ENCODE peak calls at places on chromosome 6, in seven cellular contexts. V is HFFc6; O is endothelial cell; P is CD4-positive, alpha-beta T cell; Y is coronary artery; D is fibroblast of lung; W is ovary. S is an unnamed sample.

GRCh38 chr6:155701342-155701741 is 245.7 kb upstream of the NOX3 start:
- DNase-seq in O (no peak), V (no peak), D (no peak), P (no peak), Y (no peak), W (no peak), S (no peak)

GRCh38 chr6:127691147-127691546 is 114.2 kb downstream of the C6orf58 start:
- DNase-seq in W (no peak), V (no peak), O (no peak), P (no peak), D (no peak), Y (no peak), S (no peak)

GRCh38 chr6:41682056-41682477 is 43.8 kb downstream of the MDFI start:
- DNase-seq in Y (peak; percentile 89), V (peak; percentile 75), W (peak; percentile 88), D (peak; percentile 86), O (peak; percentile 96), P (peak; percentile 56), S (peak; percentile 92)

GRCh38 chr6:26183581-26184408 is 96.6 kb downstream of the HFE start:
- DNase-seq in W (peak; percentile 70), O (peak; percentile 49), P (peak; percentile 20), V (peak; percentile 43), D (peak; percentile 95), Y (peak; percentile 81), S (peak; percentile 65)

GRCh38 chr6:145112711-145113148 is 622.6 kb downstream of the EPM2A start:
- DNase-seq in P (no peak), Y (no peak), O (no peak), D (no peak), V (peak; percentile 4), W (no peak), S (no peak)

GRCh38 chr6:32816746-32817204 is at the start of gene HLA-DOB:
- DNase-seq in Y (no peak), V (peak; percentile 17), W (no peak), D (peak; percentile 8), O (no peak), P (no peak), S (peak; percentile 80)

GRCh38 chr6:35497571-35498406 is 910 bp upstream of the TEAD3 start:
- DNase-seq in V (peak; percentile 27), Y (peak; percentile 84), P (peak; percentile 4), D (peak; percentile 92), O (peak; percentile 46), W (peak; percentile 87), S (peak; percentile 67)

GRCh38 chr6:52574709-52575489 is 2.0 kb downstream of the TRAM2 start:
- DNase-seq in P (peak; percentile 43), V (peak; percentile 73), O (no peak), W (no peak), Y (no peak), D (peak; percentile 67), S (peak; percentile 76)

GRCh38 chr6:158361961-158362634 is 49.8 kb downstream of the TULP4 start:
- DNase-seq in O (no peak), W (no peak), D (peak; percentile 19), Y (no peak), V (peak; percentile 55), P (no peak), S (no peak)

GRCh38 chr6:44386929-44387345 is 569 bp upstream of the CDC5L start:
- DNase-seq in P (no peak), D (no peak), W (no peak), V (peak; percentile 37), O (no peak), Y (no peak), S (peak; percentile 31)

GRCh38 chr6:33771342-33772113 is 17.4 kb downstream of the LEMD2 start:
- DNase-seq in Y (peak; percentile 83), D (peak; percentile 86), W (peak; percentile 78), P (peak; percentile 40), O (peak; percentile 84), V (peak; percentile 97), S (peak; percentile 89)

GRCh38 chr6:32118782-32119628 is 9.0 kb downstream of the ATF6B start:
- DNase-seq in V (peak; percentile 87), Y (no peak), W (peak; percentile 89), D (peak; percentile 88), O (peak; percentile 85), P (peak; percentile 57), S (peak; percentile 87)

GRCh38 chr6:35811699-35811995 is 6.5 kb downstream of the LHFPL5 start:
- DNase-seq in D (no peak), P (no peak), W (no peak), Y (no peak), V (no peak), O (no peak), S (no peak)

GRCh38 chr6:134920422-134920821 is 29.5 kb downstream of the ALDH8A1 start:
- DNase-seq in W (no peak), P (no peak), Y (no peak), V (no peak), O (no peak), D (no peak), S (no peak)

GRCh38 chr6:44211284-44211683 is 5.4 kb upstream of the MYMX start:
- DNase-seq in Y (no peak), O (no peak), D (no peak), V (no peak), W (no peak), P (no peak), S (no peak)

GRCh38 chr6:77178821-77179220 is 284.5 kb downstream of the HTR1B start:
- DNase-seq in D (no peak), W (no peak), O (no peak), V (peak; percentile 73), Y (no peak), P (no peak), S (no peak)

GRCh38 chr6:138025528-138025941 is 81.7 kb downstream of the PERP start:
- DNase-seq in D (no peak), V (no peak), W (no peak), O (no peak), Y (no peak), P (no peak), S (no peak)

GRCh38 chr6:113875470-113875869 is 18.3 kb downstream of the MARCKS start:
- DNase-seq in W (no peak), Y (no peak), P (no peak), V (peak; percentile 38), D (peak; percentile 49), O (no peak), S (no peak)

GRCh38 chr6:82363368-82364086 is at the start of gene TPBG:
- DNase-seq in D (peak; percentile 56), P (no peak), V (peak; percentile 69), O (peak; percentile 70), W (peak; percentile 38), Y (peak; percentile 75), S (peak; percentile 59)

GRCh38 chr6:7419065-7419464 is 29.5 kb downstream of the RIOK1 start:
- DNase-seq in Y (no peak), V (peak; percentile 13), D (peak; percentile 34), P (no peak), W (no peak), O (no peak), S (no peak)

GRCh38 chr6:112178846-112179245 is 75.5 kb downstream of the LAMA4 start:
- DNase-seq in O (no peak), D (no peak), W (no peak), Y (no peak), P (no peak), V (no peak), S (no peak)

GRCh38 chr6:5510734-5511133 is 249.4 kb downstream of the FARS2 start:
- DNase-seq in Y (no peak), D (no peak), V (no peak), O (no peak), P (no peak), W (no peak), S (no peak)

GRCh38 chr6:30463651-30464618 is 25.4 kb upstream of the HLA-E start:
- DNase-seq in Y (peak; percentile 70), V (peak; percentile 70), O (no peak), D (peak; percentile 58), W (no peak), P (peak; percentile 34), S (peak; percentile 34)

GRCh38 chr6:34152042-34152524 is 6.2 kb upstream of the GRM4 start:
- DNase-seq in V (no peak), D (no peak), O (no peak), W (no peak), P (no peak), Y (no peak), S (no peak)

GRCh38 chr6:4103929-4104328 is 25.0 kb upstream of the FAM217A start:
- DNase-seq in O (no peak), P (no peak), V (no peak), D (no peak), Y (no peak), W (no peak), S (no peak)

GRCh38 chr6:57190140-57190539 is 18.0 kb downstream of the BAG2 start:
- DNase-seq in O (no peak), D (peak; percentile 81), Y (no peak), P (no peak), V (peak; percentile 37), W (no peak), S (no peak)

DNA sequence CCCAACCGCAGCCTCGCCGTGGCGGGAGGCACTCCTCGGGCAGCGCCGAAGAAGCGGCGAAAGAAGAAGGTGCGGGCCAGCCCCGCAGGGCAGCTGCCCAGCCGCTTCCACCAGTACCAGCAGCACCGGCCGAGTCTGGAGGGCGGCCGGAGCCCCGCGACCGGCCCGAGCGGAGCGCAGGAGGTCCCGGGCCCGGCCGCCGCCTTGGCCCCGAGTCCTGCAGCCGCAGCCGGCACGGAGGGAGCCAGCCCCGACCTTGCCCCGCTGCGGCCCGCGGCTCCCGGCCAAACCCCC is 525 bp downstream of the PNRC1 start:
- DNase-seq in V (no peak), Y (no peak), W (no peak), O (no peak), P (no peak), D (no peak), S (no peak)
- TF ChIP-seq CTCF in V (peak; percentile 48), Y (no peak), W (no peak), O (no peak), P (no peak), D (no peak), S (no peak)

GRCh38 chr6:166512567-166512966 is 73.9 kb downstream of the RAMACL start:
- DNase-seq in P (peak; percentile 26), D (no peak), V (no peak), W (no peak), O (no peak), Y (no peak), S (peak; percentile 63)
- TF ChIP-seq CTCF in P (no peak), D (no peak), V (peak; percentile 10), W (no peak), O (no peak), Y (no peak), S (no peak)

DNA sequence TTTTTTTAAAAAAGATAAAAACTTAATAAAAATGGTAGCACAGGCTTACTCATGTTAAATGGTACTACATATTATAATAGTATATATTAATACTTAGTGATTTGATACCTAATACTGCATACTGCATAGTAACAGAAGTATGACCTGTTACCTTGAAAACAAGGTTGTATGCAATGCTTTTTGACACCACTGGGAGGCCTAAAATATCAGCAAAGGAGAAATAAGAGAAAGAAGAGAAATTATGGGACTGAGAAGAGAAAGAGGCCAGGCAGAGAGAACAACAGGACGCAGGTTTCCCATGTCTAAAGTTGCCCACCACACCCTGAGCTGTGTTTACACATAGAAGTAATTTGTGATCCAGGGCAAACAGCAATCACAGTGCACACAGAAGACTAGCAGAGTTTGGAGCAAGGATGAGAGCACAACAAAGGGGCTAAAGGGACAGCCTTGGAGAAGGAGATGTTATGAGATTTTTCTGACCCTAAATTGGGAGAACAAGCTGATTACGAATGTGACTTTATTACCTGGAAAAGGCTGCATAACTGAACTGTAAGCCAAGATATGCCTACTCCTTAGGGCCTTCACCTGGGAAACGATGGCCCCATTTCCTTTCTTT is 73.2 kb downstream of the ROS1 start:
- DNase-seq in D (peak; percentile 33), O (no peak), V (peak; percentile 12), Y (no peak), W (no peak), P (no peak), S (no peak)
- TF ChIP-seq CTCF in D (peak; percentile 36), O (peak; percentile 69), V (peak; percentile 78), Y (no peak), W (no peak), P (no peak), S (no peak)

GRCh38 chr6:165931675-165932074 is 236.0 kb downstream of the TBXT start:
- DNase-seq in P (no peak), W (no peak), O (no peak), D (no peak), V (no peak), Y (no peak), S (no peak)
- TF ChIP-seq CTCF in P (no peak), W (no peak), O (no peak), D (no peak), V (no peak), Y (no peak), S (no peak)

S was measured in GM13976.